ENCODE peak calls at places on chromosomes 1 and 21, in six cellular contexts. M, E, V, Z, F and Q are unnamed samples.

GRCh38 chr1:170634293-170634692 is 29.6 kb upstream of the PRRX1 start:
- DNase-seq in M (no peak), E (no peak), V (no peak), Z (peak; percentile 93), F (no peak), Q (no peak)

GRCh38 chr1:3902111-3902511 is 2.0 kb upstream of the C1orf174 start:
- DNase-seq in M (no peak), E (no peak), V (peak; percentile 44), Z (no peak), F (no peak), Q (peak; percentile 47)

GRCh38 chr21:34157456-34158025 is 84.2 kb downstream of the MRPS6 start:
- DNase-seq in M (no peak), E (no peak), V (no peak), Z (no peak), F (no peak), Q (no peak)

GRCh38 chr1:200708769-200709168 is 29.9 kb upstream of the CAMSAP2 start:
- DNase-seq in M (no peak), E (peak; percentile 26), V (no peak), Z (peak; percentile 60), F (peak; percentile 46), Q (no peak)

GRCh38 chr1:48859429-48859828 is 82.7 kb upstream of the BEND5 start:
- DNase-seq in M (no peak), E (no peak), V (no peak), Z (no peak), F (no peak), Q (no peak)

GRCh38 chr1:201365251-201365650 is 12.2 kb downstream of the TNNT2 start:
- DNase-seq in M (no peak), E (no peak), V (no peak), Z (no peak), F (no peak), Q (no peak)

GRCh38 chr1:155044812-155045690 is 6.1 kb upstream of the ADAM15 start:
- DNase-seq in M (peak; percentile 88), E (peak; percentile 72), V (peak; percentile 59), Z (peak; percentile 75), F (peak; percentile 88), Q (peak; percentile 90)

GRCh38 chr1:26994772-26995625 is 1.5 kb downstream of the TRNP1 start:
- DNase-seq in M (no peak), E (no peak), V (no peak), Z (no peak), F (no peak), Q (no peak)

GRCh38 chr1:209808059-209808494 is 2.1 kb upstream of the IRF6 start:
- DNase-seq in M (no peak), E (peak; percentile 97), V (no peak), Z (peak; percentile 97), F (peak; percentile 70), Q (peak; percentile 38)

GRCh38 chr1:208496467-208497371 is 252.5 kb upstream of the PLXNA2 start:
- DNase-seq in M (no peak), E (no peak), V (no peak), Z (no peak), F (no peak), Q (no peak)

GRCh38 chr1:237296861-237297260 is 254.9 kb downstream of the RYR2 start:
- DNase-seq in M (no peak), E (no peak), V (no peak), Z (no peak), F (no peak), Q (no peak)

GRCh38 chr1:159889821-159890252 is 10.1 kb downstream of the CFAP45 start:
- DNase-seq in M (no peak), E (peak; percentile 67), V (no peak), Z (peak; percentile 96), F (peak; percentile 29), Q (no peak)

GRCh38 chr1:2234762-2235113 is 6.6 kb downstream of the SKI start:
- DNase-seq in M (no peak), E (no peak), V (peak; percentile 80), Z (no peak), F (no peak), Q (peak; percentile 69)

GRCh38 chr21:23162213-23162946 is 2164.2 kb downstream of the NCAM2 start:
- DNase-seq in M (no peak), E (no peak), V (no peak), Z (no peak), F (no peak), Q (no peak)

GRCh38 chr1:39898648-39899603 is 2.8 kb downstream of the MYCL start:
- DNase-seq in M (peak; percentile 80), E (peak; percentile 73), V (no peak), Z (peak; percentile 64), F (peak; percentile 72), Q (peak; percentile 57)

GRCh38 chr1:109024651-109025050 is 17.3 kb downstream of the WDR47 start:
- DNase-seq in M (no peak), E (peak; percentile 7), V (no peak), Z (peak; percentile 58), F (no peak), Q (no peak)

GRCh38 chr21:45332981-45333582 is 45.4 kb upstream of the POFUT2 start:
- DNase-seq in M (no peak), E (no peak), V (no peak), Z (no peak), F (no peak), Q (peak; percentile 46)

GRCh38 chr1:175554586-175554985 is 188.8 kb downstream of the TNR start:
- DNase-seq in M (no peak), E (no peak), V (no peak), Z (no peak), F (no peak), Q (no peak)

GRCh38 chr1:53615101-53615500 is 123.9 kb downstream of the GLIS1 start:
- DNase-seq in M (peak; percentile 7), E (no peak), V (no peak), Z (no peak), F (no peak), Q (peak; percentile 18)

GRCh38 chr1:158969855-158970254 is 38.5 kb downstream of the PYHIN1 start:
- DNase-seq in M (no peak), E (no peak), V (no peak), Z (no peak), F (no peak), Q (no peak)

GRCh38 chr1:88877382-88877825 is 14.0 kb downstream of the GTF2B start:
- DNase-seq in M (no peak), E (peak; percentile 12), V (no peak), Z (peak; percentile 61), F (peak; percentile 5), Q (no peak)

GRCh38 chr1:86750530-86750929 is 46.2 kb downstream of the SH3GLB1 start:
- DNase-seq in M (no peak), E (no peak), V (no peak), Z (no peak), F (no peak), Q (no peak)

GRCh38 chr1:53331446-53332187 is 3.7 kb upstream of the LRP8 start:
- DNase-seq in M (peak; percentile 10), E (no peak), V (no peak), Z (no peak), F (no peak), Q (no peak)

GRCh38 chr21:34511787-34512451 is at the start of gene KCNE1:
- DNase-seq in M (no peak), E (no peak), V (no peak), Z (no peak), F (no peak), Q (peak; percentile 79)

GRCh38 chr1:116881879-116882520 is 27.7 kb upstream of the PTGFRN start:
- DNase-seq in M (peak; percentile 36), E (peak; percentile 38), V (no peak), Z (peak; percentile 65), F (peak; percentile 36), Q (peak; percentile 55)

GRCh38 chr1:218488986-218489385 is 143.8 kb downstream of the TGFB2 start:
- DNase-seq in M (no peak), E (peak; percentile 93), V (no peak), Z (peak; percentile 22), F (peak; percentile 95), Q (no peak)

GRCh38 chr1:116954450-116954849 is 44.7 kb downstream of the PTGFRN start:
- DNase-seq in M (no peak), E (no peak), V (no peak), Z (no peak), F (no peak), Q (no peak)

GRCh38 chr1:212456166-212456528 is 23.4 kb downstream of the NENF start:
- DNase-seq in M (no peak), E (no peak), V (no peak), Z (no peak), F (no peak), Q (no peak)
- TF ChIP-seq CTCF in M (no peak), E (no peak), V (no peak), Z (no peak), F (no peak), Q (no peak)

DNA sequence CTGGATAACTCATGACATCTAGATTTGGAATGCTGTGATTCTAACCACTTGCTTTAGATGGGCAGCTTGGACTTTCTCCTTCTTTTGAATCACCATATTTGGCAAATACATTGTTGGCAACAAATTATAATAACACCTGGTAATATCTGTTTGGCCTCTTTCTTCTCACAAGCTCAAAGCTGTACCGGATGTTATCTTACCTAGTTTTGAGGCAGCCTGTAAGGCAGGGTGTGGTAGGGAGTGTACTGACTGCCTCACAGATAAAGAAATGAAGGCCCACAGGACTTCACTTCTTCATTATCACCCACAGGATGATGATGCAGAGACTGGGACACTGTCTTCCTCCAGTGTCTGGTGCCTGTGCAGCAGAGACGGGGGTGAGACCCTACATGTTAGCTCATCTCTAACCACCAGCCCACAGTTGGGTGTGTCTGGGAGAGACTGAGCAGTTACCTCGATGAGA is 28.5 kb downstream of the TUFT1 start:
- DNase-seq in M (no peak), E (no peak), V (no peak), Z (no peak), F (no peak), Q (no peak)
- H3K27ac ChIP-seq in M (no peak overlapping the region), E (no peak overlapping the region), V (peak overlapping the region; percentile 53), Z (no peak overlapping the region), F (peak overlapping the region; percentile 57), Q (no peak overlapping the region)

DNA sequence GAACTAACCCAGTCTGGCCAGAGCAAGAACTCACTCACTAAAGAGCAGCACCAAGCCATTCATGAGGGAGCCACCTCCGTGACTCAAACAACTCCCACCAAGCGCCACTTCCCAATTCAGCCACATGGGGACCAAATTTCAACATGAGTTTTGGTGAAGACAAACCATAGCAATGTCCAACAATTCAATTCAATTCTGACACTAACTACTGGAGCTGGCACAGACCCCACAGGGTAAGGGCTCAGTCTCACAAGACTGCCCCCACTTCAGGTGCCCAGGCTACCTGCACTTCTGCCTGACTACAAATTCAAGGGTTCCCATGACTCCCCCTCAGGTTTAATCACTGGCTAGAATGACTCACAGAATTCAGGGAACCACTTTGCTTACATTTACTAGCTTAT is 48.8 kb upstream of the RAP1A start:
- DNase-seq in M (no peak), E (no peak), V (peak; percentile 47), Z (peak; percentile 35), F (no peak), Q (no peak)
- TF ChIP-seq CTCF in M (no peak), E (peak; percentile 62), V (peak; percentile 23), Z (peak; percentile 21), F (no peak), Q (peak; percentile 39)

GRCh38 chr1:183194527-183195145 is 8.6 kb downstream of the LAMC2 start:
- DNase-seq in M (no peak), E (no peak), V (no peak), Z (no peak), F (no peak), Q (no peak)
- H3K27ac ChIP-seq in M (no peak overlapping the region), E (peak overlapping the region; percentile 14), V (peak overlapping the region; percentile 56), Z (no peak overlapping the region), F (peak overlapping the region; percentile 23), Q (no peak overlapping the region)

DNA sequence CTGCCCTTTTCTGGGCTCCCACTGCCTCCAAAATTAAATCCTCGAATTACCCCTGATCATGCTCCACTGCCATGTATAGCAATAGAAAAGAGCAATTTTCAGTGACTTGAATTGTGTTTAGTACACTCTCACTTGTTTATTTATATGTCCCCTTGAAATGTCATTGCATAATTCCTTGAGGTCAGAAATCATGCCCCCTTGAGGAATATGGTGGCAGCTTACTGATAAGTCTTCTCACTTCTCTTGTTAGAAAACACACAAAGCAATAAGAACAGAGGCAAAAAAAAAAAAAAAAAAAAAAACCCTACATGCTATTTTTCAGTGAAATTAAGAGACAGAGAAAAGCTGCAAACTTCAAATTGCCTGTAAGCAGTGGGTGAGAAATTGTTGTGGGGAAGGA is 37.5 kb downstream of the GPR88 start:
- DNase-seq in M (no peak), E (no peak), V (no peak), Z (no peak), F (peak; percentile 4), Q (no peak)
- TF ChIP-seq CTCF in M (no peak), E (no peak), V (no peak), Z (no peak), F (no peak), Q (no peak)